ENCODE peak calls at places on chromosome 4, in six cellular contexts. One of them, this sample, is unnamed.

GRCh38 chr4:10017037-10017893 is 4.0 kb downstream of the SLC2A9 start:
- DNase-seq in heart left ventricle: no peak
- DNase-seq in spleen: no peak
- DNase-seq in HepG2: peak
- DNase-seq in body of pancreas: no peak
- DNase-seq in endothelial cell of umbilical vein: no peak
- DNase-seq in this sample: no peak

GRCh38 chr4:7518871-7519637 is 84.3 kb upstream of the PSAPL1 start:
- DNase-seq in body of pancreas: no peak
- DNase-seq in heart left ventricle: peak
- DNase-seq in HepG2: no peak
- DNase-seq in endothelial cell of umbilical vein: no peak
- DNase-seq in spleen: no peak
- DNase-seq in this sample: no peak

GRCh38 chr4:156971168-156971601 is 414 bp downstream of the PDGFC start:
- DNase-seq in body of pancreas: peak
- DNase-seq in heart left ventricle: peak
- DNase-seq in endothelial cell of umbilical vein: no peak
- DNase-seq in HepG2: no peak
- DNase-seq in spleen: peak
- DNase-seq in this sample: no peak

GRCh38 chr4:99653921-99654890 is 3.4 kb downstream of the C4orf54 start:
- DNase-seq in spleen: no peak
- DNase-seq in HepG2: no peak
- DNase-seq in body of pancreas: no peak
- DNase-seq in endothelial cell of umbilical vein: no peak
- DNase-seq in heart left ventricle: no peak
- DNase-seq in this sample: no peak

GRCh38 chr4:144902614-144903013 is 195.4 kb downstream of the ANAPC10 start:
- DNase-seq in spleen: no peak
- DNase-seq in body of pancreas: no peak
- DNase-seq in HepG2: no peak
- DNase-seq in endothelial cell of umbilical vein: no peak
- DNase-seq in heart left ventricle: no peak
- DNase-seq in this sample: no peak

GRCh38 chr4:153750197-153750817 is 9.5 kb downstream of the RNF175 start:
- DNase-seq in HepG2: peak
- DNase-seq in endothelial cell of umbilical vein: peak
- DNase-seq in heart left ventricle: peak
- DNase-seq in spleen: no peak
- DNase-seq in body of pancreas: peak
- DNase-seq in this sample: peak

GRCh38 chr4:8221476-8221875 is 22.4 kb downstream of the SH3TC1 start:
- DNase-seq in HepG2: no peak
- DNase-seq in heart left ventricle: no peak
- DNase-seq in spleen: no peak
- DNase-seq in body of pancreas: peak
- DNase-seq in endothelial cell of umbilical vein: no peak
- DNase-seq in this sample: no peak

GRCh38 chr4:118865091-118865708 is 23.5 kb upstream of the SYNPO2 start:
- DNase-seq in HepG2: peak
- DNase-seq in spleen: no peak
- DNase-seq in body of pancreas: peak
- DNase-seq in endothelial cell of umbilical vein: peak
- DNase-seq in heart left ventricle: peak
- DNase-seq in this sample: no peak

GRCh38 chr4:83285022-83285387 is 407 bp upstream of the COQ2 start:
- DNase-seq in spleen: no peak
- DNase-seq in endothelial cell of umbilical vein: peak
- DNase-seq in HepG2: no peak
- DNase-seq in body of pancreas: peak
- DNase-seq in heart left ventricle: peak
- DNase-seq in this sample: no peak

GRCh38 chr4:106186201-106186600 is 129.8 kb downstream of the TBCK start:
- DNase-seq in heart left ventricle: no peak
- DNase-seq in spleen: no peak
- DNase-seq in body of pancreas: no peak
- DNase-seq in HepG2: no peak
- DNase-seq in endothelial cell of umbilical vein: no peak
- DNase-seq in this sample: no peak

GRCh38 chr4:13980317-13980716 is 352.8 kb upstream of the BOD1L1 start:
- DNase-seq in body of pancreas: no peak
- DNase-seq in endothelial cell of umbilical vein: no peak
- DNase-seq in heart left ventricle: no peak
- DNase-seq in spleen: no peak
- DNase-seq in HepG2: no peak
- DNase-seq in this sample: peak

GRCh38 chr4:67933038-67933437 is 30.3 kb downstream of the TMPRSS11A start:
- DNase-seq in HepG2: no peak
- DNase-seq in heart left ventricle: no peak
- DNase-seq in body of pancreas: no peak
- DNase-seq in endothelial cell of umbilical vein: no peak
- DNase-seq in spleen: no peak
- DNase-seq in this sample: no peak

GRCh38 chr4:139954512-139954911 is 199.5 kb downstream of the MAML3 start:
- DNase-seq in HepG2: no peak
- DNase-seq in spleen: no peak
- DNase-seq in heart left ventricle: no peak
- DNase-seq in endothelial cell of umbilical vein: no peak
- DNase-seq in body of pancreas: no peak
- DNase-seq in this sample: no peak

GRCh38 chr4:168797176-168797575 is 212.9 kb downstream of the CBR4 start:
- DNase-seq in spleen: no peak
- DNase-seq in body of pancreas: no peak
- DNase-seq in heart left ventricle: no peak
- DNase-seq in endothelial cell of umbilical vein: peak
- DNase-seq in HepG2: peak
- DNase-seq in this sample: no peak

GRCh38 chr4:185865901-185866328 is 53.9 kb upstream of the SORBS2 start:
- DNase-seq in body of pancreas: peak
- DNase-seq in HepG2: no peak
- DNase-seq in spleen: no peak
- DNase-seq in heart left ventricle: peak
- DNase-seq in endothelial cell of umbilical vein: no peak
- DNase-seq in this sample: no peak

GRCh38 chr4:108036252-108036651 is 46.6 kb downstream of the HADH start:
- DNase-seq in endothelial cell of umbilical vein: no peak
- DNase-seq in body of pancreas: no peak
- DNase-seq in spleen: no peak
- DNase-seq in HepG2: no peak
- DNase-seq in heart left ventricle: no peak
- DNase-seq in this sample: no peak

GRCh38 chr4:159435561-159436023 is 332.7 kb downstream of the RAPGEF2 start:
- DNase-seq in HepG2: peak
- DNase-seq in endothelial cell of umbilical vein: peak
- DNase-seq in heart left ventricle: no peak
- DNase-seq in spleen: no peak
- DNase-seq in body of pancreas: no peak
- DNase-seq in this sample: no peak

GRCh38 chr4:74999714-75000309 is 66.9 kb downstream of the PARM1 start:
- DNase-seq in heart left ventricle: no peak
- DNase-seq in body of pancreas: no peak
- DNase-seq in HepG2: no peak
- DNase-seq in spleen: no peak
- DNase-seq in endothelial cell of umbilical vein: no peak
- DNase-seq in this sample: no peak

GRCh38 chr4:15149842-15150592 is 147.7 kb downstream of the CPEB2 start:
- DNase-seq in HepG2: peak
- DNase-seq in body of pancreas: peak
- DNase-seq in spleen: peak
- DNase-seq in heart left ventricle: peak
- DNase-seq in endothelial cell of umbilical vein: peak
- DNase-seq in this sample: peak

GRCh38 chr4:68271851-68272756 is 26.6 kb upstream of the TMPRSS11B start:
- DNase-seq in heart left ventricle: no peak
- DNase-seq in HepG2: peak
- DNase-seq in body of pancreas: no peak
- DNase-seq in spleen: no peak
- DNase-seq in endothelial cell of umbilical vein: peak
- DNase-seq in this sample: no peak

GRCh38 chr4:111630705-111631104 is 514.5 kb upstream of the FAM241A start:
- DNase-seq in body of pancreas: no peak
- DNase-seq in endothelial cell of umbilical vein: peak
- DNase-seq in heart left ventricle: no peak
- DNase-seq in HepG2: peak
- DNase-seq in spleen: no peak
- DNase-seq in this sample: no peak

GRCh38 chr4:159191989-159192388 is 89.1 kb downstream of the RAPGEF2 start:
- DNase-seq in spleen: no peak
- DNase-seq in HepG2: peak
- DNase-seq in endothelial cell of umbilical vein: peak
- DNase-seq in body of pancreas: no peak
- DNase-seq in heart left ventricle: no peak
- DNase-seq in this sample: peak

GRCh38 chr4:5753766-5754528 is 42.9 kb downstream of the EVC start:
- DNase-seq in endothelial cell of umbilical vein: peak
- DNase-seq in spleen: no peak
- DNase-seq in heart left ventricle: no peak
- DNase-seq in body of pancreas: no peak
- DNase-seq in HepG2: no peak
- DNase-seq in this sample: peak

GRCh38 chr4:142582340-142582739 is 263.8 kb downstream of the INPP4B start:
- DNase-seq in HepG2: no peak
- DNase-seq in spleen: no peak
- DNase-seq in endothelial cell of umbilical vein: no peak
- DNase-seq in body of pancreas: no peak
- DNase-seq in heart left ventricle: no peak
- DNase-seq in this sample: no peak

GRCh38 chr4:84378983-84379382 is 120.1 kb downstream of the NKX6-1 start:
- DNase-seq in HepG2: no peak
- DNase-seq in body of pancreas: no peak
- DNase-seq in spleen: no peak
- DNase-seq in heart left ventricle: no peak
- DNase-seq in endothelial cell of umbilical vein: no peak
- DNase-seq in this sample: no peak

GRCh38 chr4:138035781-138036258 is 206.3 kb downstream of the SLC7A11 start:
- DNase-seq in heart left ventricle: no peak
- DNase-seq in spleen: no peak
- DNase-seq in body of pancreas: peak
- DNase-seq in HepG2: peak
- DNase-seq in endothelial cell of umbilical vein: peak
- DNase-seq in this sample: peak
- TF ChIP-seq POLR2A in heart left ventricle: no peak
- TF ChIP-seq POLR2A in spleen: no peak
- TF ChIP-seq POLR2A in body of pancreas: no peak
- TF ChIP-seq POLR2A in HepG2: no peak
- TF ChIP-seq POLR2A in endothelial cell of umbilical vein: no peak
- TF ChIP-seq POLR2A in this sample: no peak

GRCh38 chr4:38298868-38299713 is 338.9 kb downstream of the PTTG2 start:
- DNase-seq in body of pancreas: no peak
- DNase-seq in HepG2: no peak
- DNase-seq in endothelial cell of umbilical vein: no peak
- DNase-seq in heart left ventricle: no peak
- DNase-seq in spleen: no peak
- DNase-seq in this sample: no peak
- TF ChIP-seq POLR2A in body of pancreas: no peak
- TF ChIP-seq POLR2A in HepG2: no peak
- TF ChIP-seq POLR2A in endothelial cell of umbilical vein: no peak
- TF ChIP-seq POLR2A in heart left ventricle: no peak
- TF ChIP-seq POLR2A in spleen: no peak
- TF ChIP-seq POLR2A in this sample: no peak

GRCh38 chr4:145937021-145937861 is 1.4 kb downstream of the ZNF827 start:
- DNase-seq in HepG2: no peak
- DNase-seq in spleen: peak
- DNase-seq in body of pancreas: peak
- DNase-seq in endothelial cell of umbilical vein: peak
- DNase-seq in heart left ventricle: peak
- DNase-seq in this sample: no peak
- TF ChIP-seq POLR2A in HepG2: no peak
- TF ChIP-seq POLR2A in spleen: no peak
- TF ChIP-seq POLR2A in body of pancreas: peak
- TF ChIP-seq POLR2A in endothelial cell of umbilical vein: peak
- TF ChIP-seq POLR2A in heart left ventricle: no peak
- TF ChIP-seq POLR2A in this sample: peak

GRCh38 chr4:27062256-27062655 is 201.6 kb downstream of the STIM2 start:
- DNase-seq in spleen: no peak
- DNase-seq in body of pancreas: no peak
- DNase-seq in HepG2: no peak
- DNase-seq in endothelial cell of umbilical vein: no peak
- DNase-seq in heart left ventricle: no peak
- DNase-seq in this sample: no peak

GRCh38 chr4:27068151-27068862 is 207.7 kb downstream of the STIM2 start:
- DNase-seq in body of pancreas: peak
- DNase-seq in HepG2: no peak
- DNase-seq in spleen: no peak
- DNase-seq in heart left ventricle: no peak
- DNase-seq in endothelial cell of umbilical vein: no peak
- DNase-seq in this sample: no peak

DNA sequence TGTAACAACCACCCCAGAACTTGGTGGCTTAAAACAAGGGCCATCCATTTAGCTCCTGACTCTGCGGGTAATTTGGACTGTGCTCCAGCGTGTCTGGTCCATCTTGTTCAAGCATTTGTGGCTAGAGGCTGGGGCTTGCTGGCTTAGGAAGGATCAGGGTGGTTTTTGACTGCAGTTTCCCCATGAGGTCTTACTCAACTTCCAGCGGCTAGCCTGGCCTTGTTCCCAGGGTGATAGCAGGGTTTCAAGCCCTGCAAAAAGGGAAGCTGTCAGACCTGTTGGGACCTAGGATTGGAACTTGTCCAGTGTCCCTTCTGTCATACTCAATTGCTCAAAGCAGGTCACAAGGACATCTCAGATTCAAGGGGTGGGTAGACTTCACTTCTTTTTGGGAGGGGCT is 205.9 kb downstream of the STIM2 start:
- DNase-seq in endothelial cell of umbilical vein: no peak
- DNase-seq in HepG2: no peak
- DNase-seq in spleen: no peak
- DNase-seq in heart left ventricle: no peak
- DNase-seq in body of pancreas: peak
- DNase-seq in this sample: no peak
- TF ChIP-seq POLR2A in endothelial cell of umbilical vein: no peak
- TF ChIP-seq POLR2A in HepG2: no peak
- TF ChIP-seq POLR2A in spleen: no peak
- TF ChIP-seq POLR2A in heart left ventricle: no peak
- TF ChIP-seq POLR2A in body of pancreas: no peak
- TF ChIP-seq POLR2A in this sample: no peak

DNA sequence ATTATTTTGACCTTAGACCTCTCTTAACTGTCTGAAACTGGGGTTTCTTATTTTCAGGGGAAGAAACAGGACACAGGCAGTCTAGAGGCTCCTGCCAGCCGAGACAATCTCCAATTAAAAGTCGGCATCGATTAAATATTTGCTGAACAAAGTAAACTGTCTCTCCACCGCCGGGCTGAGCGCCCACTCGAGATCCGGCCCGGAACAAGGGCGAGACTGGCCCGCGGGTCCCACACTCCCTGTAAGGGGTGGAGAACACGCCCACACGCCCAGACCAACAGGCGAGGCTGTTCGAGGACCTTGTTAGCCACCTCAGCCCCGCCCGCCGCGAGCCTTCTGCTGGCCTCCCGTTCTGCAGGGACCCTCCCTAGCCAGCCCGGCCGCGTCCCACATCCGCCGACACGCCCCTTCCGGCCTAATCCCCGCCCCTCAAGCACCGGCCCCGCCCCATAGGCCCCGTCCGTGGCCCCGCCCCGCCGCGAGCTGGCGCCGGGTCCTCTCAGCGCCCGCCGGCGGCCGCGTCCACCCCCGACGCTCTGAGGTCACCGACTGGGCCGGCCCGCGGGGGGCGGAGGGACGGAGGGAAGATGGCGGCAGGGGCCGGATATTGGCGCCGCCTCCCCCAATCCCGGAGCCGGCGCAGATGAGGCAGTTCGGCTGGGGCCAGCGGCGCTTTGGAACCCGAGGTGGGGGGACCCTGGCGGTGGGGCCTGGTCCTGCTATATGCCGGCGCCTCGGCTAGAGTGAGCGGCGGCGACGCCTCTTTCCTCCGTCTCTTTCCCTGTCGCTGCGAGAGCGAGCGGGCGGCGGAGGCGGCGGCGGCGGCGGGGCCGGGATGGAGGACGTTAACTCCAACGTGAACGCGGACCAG is at the start of gene SLAIN2:
- DNase-seq in endothelial cell of umbilical vein: peak
- DNase-seq in HepG2: peak
- DNase-seq in spleen: peak
- DNase-seq in heart left ventricle: peak
- DNase-seq in body of pancreas: peak
- DNase-seq in this sample: peak
- TF ChIP-seq POLR2A in endothelial cell of umbilical vein: peak
- TF ChIP-seq POLR2A in HepG2: peak
- TF ChIP-seq POLR2A in spleen: peak
- TF ChIP-seq POLR2A in heart left ventricle: peak
- TF ChIP-seq POLR2A in body of pancreas: peak
- TF ChIP-seq POLR2A in this sample: peak

This sample was measured in H54.